ENCODE peak calls at places on chromosomes 7 and 10, in nine cellular contexts. One of them, this sample, is unnamed.

GRCh38 chr7:117113871-117114270 is 160.6 kb downstream of the ST7 start:
- DNase-seq in AG08396: no peak
- DNase-seq in SK-N-SH: no peak
- DNase-seq in mucosa of descending colon: no peak
- DNase-seq in stimulated activated CD8-positive, alpha-beta memory T cell treated with anti-CD3 and anti-CD28 coated beads, Interleukin-15, amount 100 ng/mL, for 4 hours: no peak
- DNase-seq in astrocyte of the spinal cord: no peak
- DNase-seq in NCI-H446: peak
- DNase-seq in left ventricle myocardium inferior: no peak
- DNase-seq in OCI-LY7: no peak
- DNase-seq in this sample: no peak

GRCh38 chr7:139035588-139036353 is at the start of gene ZC3HAV1L:
- DNase-seq in left ventricle myocardium inferior: peak
- DNase-seq in mucosa of descending colon: peak
- DNase-seq in stimulated activated CD8-positive, alpha-beta memory T cell treated with anti-CD3 and anti-CD28 coated beads, Interleukin-15, amount 100 ng/mL, for 4 hours: no peak
- DNase-seq in NCI-H446: peak
- DNase-seq in OCI-LY7: no peak
- DNase-seq in astrocyte of the spinal cord: peak
- DNase-seq in AG08396: peak
- DNase-seq in SK-N-SH: peak
- DNase-seq in this sample: no peak

GRCh38 chr7:80967536-80968297 is 48.9 kb upstream of the SEMA3C start:
- DNase-seq in astrocyte of the spinal cord: peak
- DNase-seq in SK-N-SH: no peak
- DNase-seq in stimulated activated CD8-positive, alpha-beta memory T cell treated with anti-CD3 and anti-CD28 coated beads, Interleukin-15, amount 100 ng/mL, for 4 hours: no peak
- DNase-seq in left ventricle myocardium inferior: no peak
- DNase-seq in OCI-LY7: no peak
- DNase-seq in NCI-H446: peak
- DNase-seq in AG08396: no peak
- DNase-seq in mucosa of descending colon: no peak
- DNase-seq in this sample: no peak

GRCh38 chr10:106582291-106582690 is 582.2 kb downstream of the SORCS1 start:
- DNase-seq in mucosa of descending colon: no peak
- DNase-seq in NCI-H446: no peak
- DNase-seq in SK-N-SH: peak
- DNase-seq in stimulated activated CD8-positive, alpha-beta memory T cell treated with anti-CD3 and anti-CD28 coated beads, Interleukin-15, amount 100 ng/mL, for 4 hours: no peak
- DNase-seq in OCI-LY7: no peak
- DNase-seq in left ventricle myocardium inferior: no peak
- DNase-seq in AG08396: no peak
- DNase-seq in astrocyte of the spinal cord: no peak
- DNase-seq in this sample: no peak

GRCh38 chr7:81516898-81517297 is 252.9 kb downstream of the HGF start:
- DNase-seq in NCI-H446: no peak
- DNase-seq in OCI-LY7: no peak
- DNase-seq in SK-N-SH: no peak
- DNase-seq in left ventricle myocardium inferior: no peak
- DNase-seq in stimulated activated CD8-positive, alpha-beta memory T cell treated with anti-CD3 and anti-CD28 coated beads, Interleukin-15, amount 100 ng/mL, for 4 hours: no peak
- DNase-seq in mucosa of descending colon: no peak
- DNase-seq in astrocyte of the spinal cord: no peak
- DNase-seq in AG08396: no peak
- DNase-seq in this sample: no peak

GRCh38 chr7:25779002-25779546 is 372.9 kb upstream of the NFE2L3 start:
- DNase-seq in mucosa of descending colon: no peak
- DNase-seq in left ventricle myocardium inferior: no peak
- DNase-seq in AG08396: no peak
- DNase-seq in astrocyte of the spinal cord: no peak
- DNase-seq in OCI-LY7: no peak
- DNase-seq in SK-N-SH: no peak
- DNase-seq in stimulated activated CD8-positive, alpha-beta memory T cell treated with anti-CD3 and anti-CD28 coated beads, Interleukin-15, amount 100 ng/mL, for 4 hours: no peak
- DNase-seq in NCI-H446: no peak
- DNase-seq in this sample: no peak

GRCh38 chr7:3495957-3496356 is 194.9 kb downstream of the SDK1 start:
- DNase-seq in OCI-LY7: no peak
- DNase-seq in SK-N-SH: no peak
- DNase-seq in NCI-H446: no peak
- DNase-seq in astrocyte of the spinal cord: no peak
- DNase-seq in AG08396: no peak
- DNase-seq in left ventricle myocardium inferior: no peak
- DNase-seq in mucosa of descending colon: no peak
- DNase-seq in stimulated activated CD8-positive, alpha-beta memory T cell treated with anti-CD3 and anti-CD28 coated beads, Interleukin-15, amount 100 ng/mL, for 4 hours: no peak
- DNase-seq in this sample: no peak

GRCh38 chr7:68888971-68889385 is 709.3 kb upstream of the AUTS2 start:
- DNase-seq in left ventricle myocardium inferior: no peak
- DNase-seq in astrocyte of the spinal cord: no peak
- DNase-seq in NCI-H446: no peak
- DNase-seq in stimulated activated CD8-positive, alpha-beta memory T cell treated with anti-CD3 and anti-CD28 coated beads, Interleukin-15, amount 100 ng/mL, for 4 hours: no peak
- DNase-seq in mucosa of descending colon: no peak
- DNase-seq in SK-N-SH: peak
- DNase-seq in OCI-LY7: no peak
- DNase-seq in AG08396: no peak
- DNase-seq in this sample: no peak

GRCh38 chr10:14758994-14759664 is 15.6 kb downstream of the FAM107B start:
- DNase-seq in NCI-H446: no peak
- DNase-seq in astrocyte of the spinal cord: no peak
- DNase-seq in AG08396: no peak
- DNase-seq in left ventricle myocardium inferior: no peak
- DNase-seq in OCI-LY7: peak
- DNase-seq in stimulated activated CD8-positive, alpha-beta memory T cell treated with anti-CD3 and anti-CD28 coated beads, Interleukin-15, amount 100 ng/mL, for 4 hours: no peak
- DNase-seq in SK-N-SH: peak
- DNase-seq in mucosa of descending colon: peak
- DNase-seq in this sample: no peak

GRCh38 chr10:125599194-125599593 is 83.8 kb downstream of the TEX36 start:
- DNase-seq in astrocyte of the spinal cord: no peak
- DNase-seq in left ventricle myocardium inferior: no peak
- DNase-seq in SK-N-SH: peak
- DNase-seq in OCI-LY7: no peak
- DNase-seq in NCI-H446: no peak
- DNase-seq in AG08396: no peak
- DNase-seq in mucosa of descending colon: no peak
- DNase-seq in stimulated activated CD8-positive, alpha-beta memory T cell treated with anti-CD3 and anti-CD28 coated beads, Interleukin-15, amount 100 ng/mL, for 4 hours: no peak
- DNase-seq in this sample: no peak

GRCh38 chr7:22397981-22398380 is 41.0 kb upstream of the RAPGEF5 start:
- DNase-seq in SK-N-SH: no peak
- DNase-seq in astrocyte of the spinal cord: no peak
- DNase-seq in OCI-LY7: no peak
- DNase-seq in mucosa of descending colon: no peak
- DNase-seq in NCI-H446: no peak
- DNase-seq in stimulated activated CD8-positive, alpha-beta memory T cell treated with anti-CD3 and anti-CD28 coated beads, Interleukin-15, amount 100 ng/mL, for 4 hours: no peak
- DNase-seq in AG08396: no peak
- DNase-seq in left ventricle myocardium inferior: no peak
- DNase-seq in this sample: no peak

GRCh38 chr10:16258476-16259040 is 178.3 kb upstream of the PTER start:
- DNase-seq in NCI-H446: no peak
- DNase-seq in OCI-LY7: no peak
- DNase-seq in mucosa of descending colon: no peak
- DNase-seq in stimulated activated CD8-positive, alpha-beta memory T cell treated with anti-CD3 and anti-CD28 coated beads, Interleukin-15, amount 100 ng/mL, for 4 hours: no peak
- DNase-seq in AG08396: no peak
- DNase-seq in astrocyte of the spinal cord: no peak
- DNase-seq in left ventricle myocardium inferior: no peak
- DNase-seq in SK-N-SH: no peak
- DNase-seq in this sample: no peak

GRCh38 chr7:159023746-159024145 is 120.9 kb downstream of the VIPR2 start:
- DNase-seq in mucosa of descending colon: no peak
- DNase-seq in astrocyte of the spinal cord: no peak
- DNase-seq in left ventricle myocardium inferior: no peak
- DNase-seq in SK-N-SH: no peak
- DNase-seq in OCI-LY7: no peak
- DNase-seq in stimulated activated CD8-positive, alpha-beta memory T cell treated with anti-CD3 and anti-CD28 coated beads, Interleukin-15, amount 100 ng/mL, for 4 hours: no peak
- DNase-seq in AG08396: no peak
- DNase-seq in NCI-H446: no peak
- DNase-seq in this sample: no peak

GRCh38 chr10:77834540-77834939 is 92.0 kb downstream of the DLG5 start:
- DNase-seq in left ventricle myocardium inferior: no peak
- DNase-seq in SK-N-SH: no peak
- DNase-seq in stimulated activated CD8-positive, alpha-beta memory T cell treated with anti-CD3 and anti-CD28 coated beads, Interleukin-15, amount 100 ng/mL, for 4 hours: no peak
- DNase-seq in AG08396: no peak
- DNase-seq in OCI-LY7: no peak
- DNase-seq in mucosa of descending colon: no peak
- DNase-seq in NCI-H446: no peak
- DNase-seq in astrocyte of the spinal cord: no peak
- DNase-seq in this sample: no peak

GRCh38 chr7:28732037-28732869 is 225.9 kb downstream of the TRIL start:
- DNase-seq in NCI-H446: no peak
- DNase-seq in OCI-LY7: no peak
- DNase-seq in left ventricle myocardium inferior: no peak
- DNase-seq in SK-N-SH: no peak
- DNase-seq in AG08396: peak
- DNase-seq in mucosa of descending colon: no peak
- DNase-seq in astrocyte of the spinal cord: peak
- DNase-seq in stimulated activated CD8-positive, alpha-beta memory T cell treated with anti-CD3 and anti-CD28 coated beads, Interleukin-15, amount 100 ng/mL, for 4 hours: no peak
- DNase-seq in this sample: no peak

GRCh38 chr7:43302211-43302711 is 189.8 kb downstream of the HECW1 start:
- DNase-seq in AG08396: peak
- DNase-seq in left ventricle myocardium inferior: no peak
- DNase-seq in mucosa of descending colon: no peak
- DNase-seq in astrocyte of the spinal cord: peak
- DNase-seq in stimulated activated CD8-positive, alpha-beta memory T cell treated with anti-CD3 and anti-CD28 coated beads, Interleukin-15, amount 100 ng/mL, for 4 hours: no peak
- DNase-seq in NCI-H446: no peak
- DNase-seq in SK-N-SH: no peak
- DNase-seq in OCI-LY7: no peak
- DNase-seq in this sample: no peak

GRCh38 chr10:21047096-21047495 is 150.0 kb upstream of the NEBL start:
- DNase-seq in astrocyte of the spinal cord: no peak
- DNase-seq in NCI-H446: no peak
- DNase-seq in left ventricle myocardium inferior: no peak
- DNase-seq in mucosa of descending colon: no peak
- DNase-seq in AG08396: no peak
- DNase-seq in OCI-LY7: no peak
- DNase-seq in SK-N-SH: no peak
- DNase-seq in stimulated activated CD8-positive, alpha-beta memory T cell treated with anti-CD3 and anti-CD28 coated beads, Interleukin-15, amount 100 ng/mL, for 4 hours: no peak
- DNase-seq in this sample: no peak

GRCh38 chr7:99504281-99504602 is 220 bp upstream of the ZKSCAN5 start:
- DNase-seq in stimulated activated CD8-positive, alpha-beta memory T cell treated with anti-CD3 and anti-CD28 coated beads, Interleukin-15, amount 100 ng/mL, for 4 hours: no peak
- DNase-seq in left ventricle myocardium inferior: no peak
- DNase-seq in AG08396: peak
- DNase-seq in astrocyte of the spinal cord: no peak
- DNase-seq in mucosa of descending colon: no peak
- DNase-seq in OCI-LY7: no peak
- DNase-seq in SK-N-SH: peak
- DNase-seq in NCI-H446: peak
- DNase-seq in this sample: no peak

GRCh38 chr7:155203059-155203881 is 94.4 kb upstream of the INSIG1 start:
- DNase-seq in AG08396: no peak
- DNase-seq in astrocyte of the spinal cord: no peak
- DNase-seq in SK-N-SH: no peak
- DNase-seq in stimulated activated CD8-positive, alpha-beta memory T cell treated with anti-CD3 and anti-CD28 coated beads, Interleukin-15, amount 100 ng/mL, for 4 hours: no peak
- DNase-seq in OCI-LY7: no peak
- DNase-seq in mucosa of descending colon: no peak
- DNase-seq in left ventricle myocardium inferior: no peak
- DNase-seq in NCI-H446: no peak
- DNase-seq in this sample: no peak

GRCh38 chr10:458466-458865 is 231.0 kb downstream of the DIP2C start:
- DNase-seq in OCI-LY7: no peak
- DNase-seq in AG08396: no peak
- DNase-seq in left ventricle myocardium inferior: no peak
- DNase-seq in stimulated activated CD8-positive, alpha-beta memory T cell treated with anti-CD3 and anti-CD28 coated beads, Interleukin-15, amount 100 ng/mL, for 4 hours: no peak
- DNase-seq in mucosa of descending colon: no peak
- DNase-seq in astrocyte of the spinal cord: no peak
- DNase-seq in NCI-H446: no peak
- DNase-seq in SK-N-SH: no peak
- DNase-seq in this sample: no peak

GRCh38 chr10:69375307-69376151 is 41.2 kb downstream of the TACR2 start:
- DNase-seq in mucosa of descending colon: no peak
- DNase-seq in NCI-H446: peak
- DNase-seq in OCI-LY7: no peak
- DNase-seq in AG08396: peak
- DNase-seq in SK-N-SH: no peak
- DNase-seq in stimulated activated CD8-positive, alpha-beta memory T cell treated with anti-CD3 and anti-CD28 coated beads, Interleukin-15, amount 100 ng/mL, for 4 hours: no peak
- DNase-seq in astrocyte of the spinal cord: no peak
- DNase-seq in left ventricle myocardium inferior: no peak
- DNase-seq in this sample: no peak

This sample was measured in esophagus squamous epithelium.